ENCODE peak calls at places on chromosome 16, in four cellular contexts. Z is IMR-90, F is H9, Y is H1. V is an unnamed sample.

GRCh38 chr16:58120216-58120615 is 9.0 kb downstream of the CFAP20 start:
- DNase-seq in F (no peak), Z (no peak), Y (no peak), V (no peak)

GRCh38 chr16:47492428-47493357 is 31.6 kb downstream of the PHKB start:
- DNase-seq in Y (no peak), Z (peak), F (no peak), V (no peak)

GRCh38 chr16:81908466-81909230 is 102.6 kb downstream of the SDR42E1 start:
- DNase-seq in Z (no peak), F (no peak), Y (no peak), V (no peak)

GRCh38 chr16:12406840-12407690 is 396.6 kb downstream of the CPPED1 start:
- DNase-seq in Z (peak), Y (no peak), F (no peak), V (no peak)

GRCh38 chr16:1019234-1019933 is 37.8 kb downstream of the SOX8 start:
- DNase-seq in Z (peak), Y (no peak), F (no peak), V (no peak)

GRCh38 chr16:15502041-15502725 is 67.8 kb downstream of the BMERB1 start:
- DNase-seq in Y (no peak), Z (peak), F (no peak), V (peak)

GRCh38 chr16:17301593-17302135 is 169.1 kb downstream of the XYLT1 start:
- DNase-seq in F (no peak), Z (no peak), Y (no peak), V (no peak)

GRCh38 chr16:78503501-78504110 is 404.2 kb downstream of the WWOX start:
- DNase-seq in Y (no peak), F (no peak), Z (peak), V (peak)

GRCh38 chr16:53761967-53762726 is 58.2 kb downstream of the FTO start:
- DNase-seq in Z (no peak), Y (no peak), F (no peak), V (no peak)

GRCh38 chr16:88686439-88687253 is at the start of gene SNAI3:
- DNase-seq in Y (peak), Z (peak), F (peak), V (peak)

GRCh38 chr16:53506254-53506653 is 3.2 kb upstream of the AKTIP start:
- DNase-seq in Z (no peak), F (no peak), Y (no peak), V (no peak)

GRCh38 chr16:49491111-49491670 is 117.6 kb downstream of the C16orf78 start:
- DNase-seq in Z (no peak), Y (no peak), F (no peak), V (peak)

GRCh38 chr16:49493836-49494235 is 120.2 kb downstream of the C16orf78 start:
- DNase-seq in F (no peak), Z (no peak), Y (no peak), V (no peak)

GRCh38 chr16:49491736-49492089 is 118.1 kb downstream of the C16orf78 start:
- DNase-seq in F (peak), Z (no peak), Y (no peak), V (peak)

GRCh38 chr16:49492896-49493620 is 119.5 kb downstream of the C16orf78 start:
- DNase-seq in Y (no peak), F (no peak), Z (no peak), V (peak)

DNA sequence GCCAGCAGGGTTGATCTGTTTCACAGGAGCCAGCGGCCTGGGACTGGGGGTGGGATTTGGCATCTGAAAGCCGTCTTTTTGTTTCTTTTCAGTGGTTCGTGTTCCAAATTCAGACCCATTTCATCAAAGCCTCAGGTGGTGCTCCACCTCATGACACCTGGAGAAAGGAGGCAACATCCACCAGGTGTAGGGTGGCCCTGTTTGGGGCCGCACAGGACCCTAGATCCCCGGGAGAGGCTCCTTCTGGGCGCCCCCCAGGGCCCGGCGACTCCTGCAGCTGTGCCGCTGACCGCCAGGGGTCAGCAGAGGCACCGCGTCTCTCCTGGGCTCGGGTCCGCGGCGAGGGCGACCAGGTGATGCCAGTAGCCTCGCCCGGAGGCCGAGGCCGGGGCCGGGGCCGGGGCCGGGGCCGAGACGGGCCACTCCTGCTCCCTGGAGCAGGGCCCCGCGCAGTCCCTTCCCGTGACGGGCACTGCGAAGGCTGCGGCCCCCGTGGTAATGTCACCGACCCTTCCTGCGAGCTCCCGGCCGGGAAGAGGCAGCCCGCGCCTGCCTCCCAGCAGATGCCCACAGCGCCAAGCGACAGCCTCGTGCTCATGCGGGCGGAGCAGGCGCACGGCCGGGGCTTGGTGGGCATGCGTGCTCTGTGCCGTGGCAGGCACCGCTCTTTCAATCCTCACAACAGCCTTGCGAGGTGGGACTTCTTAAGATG is 118.6 kb downstream of the C16orf78 start:
- DNase-seq in Z (no peak), Y (peak), F (peak), V (peak)
- H2BK15ac ChIP-seq in Z (no peak), Y (peak), F (no peak), V (no peak)

GRCh38 chr16:48523415-48524204 is 86.4 kb downstream of the N4BP1 start:
- DNase-seq in F (no peak), Y (no peak), Z (no peak), V (no peak)
- H4K5ac ChIP-seq in F (no peak), Y (no peak), Z (no peak), V (no peak)

GRCh38 chr16:30353438-30354129 is 1.5 kb downstream of the CD2BP2 start:
- DNase-seq in Z (no peak), F (no peak), Y (no peak), V (no peak)

GRCh38 chr16:30351001-30351441 is 4.1 kb downstream of the CD2BP2 start:
- DNase-seq in F (no peak), Z (no peak), Y (no peak), V (no peak)

GRCh38 chr16:30352488-30353401 is 2.4 kb downstream of the CD2BP2 start:
- DNase-seq in F (no peak), Z (no peak), Y (no peak), V (peak)

GRCh38 chr16:30350134-30350871 is 4.8 kb downstream of the CD2BP2 start:
- DNase-seq in Y (no peak), F (no peak), Z (no peak), V (no peak)

GRCh38 chr16:30351586-30352419 is 3.3 kb downstream of the CD2BP2 start:
- DNase-seq in F (no peak), Z (peak), Y (no peak), V (no peak)
- H3K9ac ChIP-seq in F (no peak), Z (no peak), Y (no peak), V (no peak)

DNA sequence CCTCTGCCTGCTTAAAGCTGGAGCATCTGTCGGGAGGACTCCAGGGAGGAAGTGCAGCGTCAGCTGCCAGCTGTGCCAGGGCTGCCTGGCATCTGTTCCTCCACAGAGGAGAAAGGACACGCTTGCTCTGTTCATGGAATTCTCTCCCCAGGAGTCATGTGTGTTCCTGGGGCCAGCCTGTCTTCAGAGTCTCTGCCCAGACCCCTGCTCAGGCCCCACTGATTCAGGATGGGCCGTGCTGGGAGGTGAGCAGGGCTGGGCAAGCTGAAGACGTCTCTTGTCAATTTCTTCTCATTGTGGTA is 24.2 kb downstream of the CRISPLD2 start:
- DNase-seq in Y (no peak), F (no peak), Z (no peak), V (no peak)
- H2BK15ac ChIP-seq in Y (no peak), F (no peak), Z (no peak), V (no peak)

GRCh38 chr16:3729161-3730112 is 12.1 kb upstream of the TRAP1 start:
- DNase-seq in Y (no peak), F (no peak), Z (no peak), V (no peak)
- H4K5ac ChIP-seq in Y (no peak), F (no peak), Z (no peak), V (no peak)

DNA sequence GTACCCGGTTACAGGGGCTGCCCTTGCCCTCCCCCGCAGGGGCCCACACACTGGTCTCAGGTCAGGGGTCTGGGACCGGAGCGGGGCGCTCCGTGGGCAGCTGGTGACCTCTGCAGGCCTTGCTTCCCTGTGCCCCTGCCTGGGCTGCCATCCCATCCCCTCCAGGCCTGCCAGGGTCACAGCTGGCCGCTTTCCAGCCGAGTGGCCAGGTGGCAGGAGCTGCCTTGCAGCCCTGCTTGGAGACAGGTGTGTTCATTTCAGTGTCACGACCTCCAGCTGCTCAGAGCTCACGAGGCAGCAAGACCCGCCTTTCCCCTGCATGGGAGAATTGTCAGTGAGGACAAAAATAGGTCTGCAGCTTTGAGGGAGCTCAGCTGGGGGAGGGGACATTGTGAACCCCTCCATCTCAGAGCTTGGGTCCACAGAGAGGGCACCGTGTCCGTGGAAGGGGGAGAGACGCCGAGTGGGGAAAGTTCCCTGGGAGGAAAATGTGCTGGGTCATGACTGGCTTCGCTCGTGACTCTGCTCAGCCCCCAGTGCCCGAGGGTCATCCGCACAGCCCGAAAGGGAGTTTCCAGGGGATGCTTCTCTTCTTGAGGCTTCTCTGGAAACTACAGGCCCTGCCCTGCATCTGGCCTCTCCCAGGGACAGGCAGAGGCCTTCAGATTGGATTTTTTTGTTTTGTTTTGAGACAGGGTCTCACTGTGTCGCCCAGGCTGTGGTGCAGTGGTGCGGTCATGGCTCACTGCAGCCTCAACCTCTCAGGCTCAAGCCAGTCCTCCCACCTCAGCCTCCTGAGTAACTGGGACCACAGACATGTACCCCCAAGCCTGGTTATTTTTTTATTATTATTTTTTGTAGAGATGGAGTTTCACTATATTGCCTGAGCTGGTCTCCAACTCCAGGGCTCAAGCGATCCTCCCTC is 10.0 kb upstream of the GSE1 start:
- DNase-seq in F (no peak), Y (no peak), Z (no peak), V (no peak)
- H3K9ac ChIP-seq in F (no peak), Y (no peak), Z (no peak), V (no peak)

GRCh38 chr16:56278196-56278855 is 87.0 kb downstream of the GNAO1 start:
- DNase-seq in Z (no peak), F (no peak), Y (no peak), V (no peak)
- H2BK15ac ChIP-seq in Z (no peak), F (no peak), Y (peak), V (no peak)

GRCh38 chr16:69270395-69270794 is 40.8 kb upstream of the VPS4A start:
- DNase-seq in Z (peak), Y (no peak), F (no peak), V (no peak)

GRCh38 chr16:69267633-69268032 is 43.5 kb upstream of the VPS4A start:
- DNase-seq in F (no peak), Y (no peak), Z (no peak), V (no peak)

GRCh38 chr16:69274699-69275235 is 36.4 kb upstream of the VPS4A start:
- DNase-seq in F (no peak), Y (no peak), Z (no peak), V (no peak)

GRCh38 chr16:69273009-69273408 is 38.1 kb upstream of the VPS4A start:
- DNase-seq in Z (peak), Y (no peak), F (no peak), V (no peak)

GRCh38 chr16:69270831-69271230 is 40.3 kb upstream of the VPS4A start:
- DNase-seq in Z (peak), F (no peak), Y (no peak), V (no peak)
- H4K5ac ChIP-seq in Z (no peak), F (no peak), Y (no peak), V (no peak)